ENCODE peak calls at places on chromosome 13, in seven cellular contexts. R is breast epithelium, Y is lower lobe of right lung, F is retinal pigment epithelial cell, P is astrocyte of the spinal cord, E is brain microvascular endothelial cell, H is epithelial cell of esophagus. Z is an unnamed sample.
A peak's percentile ranks its signal among the peaks of the same experiment; 100 is the strongest.

GRCh38 chr13:63299995-63300394 is 1884.3 kb upstream of the PCDH20 start:
- DNase-seq in R (no peak), Y (no peak), F (no peak), P (no peak), E (no peak), H (no peak), Z (no peak)

GRCh38 chr13:107681611-107682010 is 533.7 kb downstream of the LIG4 start:
- DNase-seq in R (no peak), Y (no peak), F (no peak), P (no peak), E (no peak), H (no peak), Z (no peak)

GRCh38 chr13:85441975-85442374 is 357.2 kb downstream of the SLITRK6 start:
- DNase-seq in R (no peak), Y (no peak), F (no peak), P (no peak), E (no peak), H (no peak), Z (no peak)

GRCh38 chr13:21330126-21330861 is 128.8 kb downstream of the ZDHHC20 start:
- DNase-seq in R (no peak), Y (no peak), F (no peak), P (peak; percentile 8), E (peak; percentile 8), H (no peak), Z (no peak)

GRCh38 chr13:24540236-24541126 is 27.9 kb upstream of the PARP4 start:
- DNase-seq in R (no peak), Y (peak; percentile 51), F (no peak), P (no peak), E (no peak), H (no peak), Z (no peak)

GRCh38 chr13:105118577-105118976 is 1416.9 kb downstream of the EFNB2 start:
- DNase-seq in R (no peak), Y (no peak), F (no peak), P (peak; percentile 17), E (no peak), H (no peak), Z (no peak)

GRCh38 chr13:52085416-52085815 is 43.5 kb downstream of the NEK5 start:
- DNase-seq in R (no peak), Y (no peak), F (no peak), P (peak; percentile 23), E (peak; percentile 39), H (peak; percentile 81), Z (no peak)

GRCh38 chr13:97133955-97134354 is 88.2 kb upstream of the MBNL2 start:
- DNase-seq in R (no peak), Y (no peak), F (no peak), P (no peak), E (no peak), H (no peak), Z (no peak)

GRCh38 chr13:44816701-44817684 is 172.3 kb downstream of the NUFIP1 start:
- DNase-seq in R (no peak), Y (no peak), F (peak; percentile 78), P (peak; percentile 49), E (peak; percentile 20), H (peak; percentile 57), Z (no peak)

GRCh38 chr13:25384747-25385270 is 13.0 kb downstream of the ATP8A2 start:
- DNase-seq in R (no peak), Y (no peak), F (no peak), P (no peak), E (no peak), H (no peak), Z (no peak)

GRCh38 chr13:50955212-50955611 is 45.6 kb downstream of the RNASEH2B start:
- DNase-seq in R (no peak), Y (no peak), F (no peak), P (no peak), E (no peak), H (no peak), Z (no peak)

GRCh38 chr13:39144941-39145533 is 106.8 kb downstream of the NHLRC3 start:
- DNase-seq in R (no peak), Y (no peak), F (peak; percentile 43), P (peak; percentile 62), E (peak; percentile 53), H (peak; percentile 76), Z (no peak)

GRCh38 chr13:110157718-110158117 is 149.2 kb downstream of the COL4A1 start:
- DNase-seq in R (no peak), Y (no peak), F (no peak), P (no peak), E (no peak), H (no peak), Z (no peak)
- TF ChIP-seq CTCF in R (no peak), Y (no peak), F (no peak), P (no peak), E (no peak), H (no peak), Z (no peak)

DNA sequence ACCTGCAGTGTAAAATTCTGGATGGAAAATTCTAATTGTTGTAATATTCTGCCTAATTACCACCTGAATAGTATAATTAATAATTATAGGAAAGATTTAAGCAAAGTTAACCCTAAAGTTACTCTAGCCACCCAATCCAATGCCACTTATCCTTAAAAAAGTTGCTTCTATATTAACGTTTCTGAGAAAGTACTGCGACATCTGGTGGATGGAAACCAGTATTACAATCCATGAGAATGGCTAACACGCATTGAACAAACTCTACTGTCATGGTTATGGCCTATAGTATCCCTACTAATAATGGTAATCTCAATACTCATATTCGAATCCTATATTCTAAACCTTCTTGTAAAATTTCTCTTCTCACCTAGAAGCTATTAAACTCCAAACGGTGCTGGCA is 1551.8 kb downstream of the SLITRK1 start:
- DNase-seq in R (no peak), Y (no peak), F (no peak), P (peak; percentile 9), E (peak; percentile 4), H (peak; percentile 41), Z (no peak)
- TF ChIP-seq CTCF in R (no peak), Y (peak; percentile 33), F (peak; percentile 52), P (peak; percentile 42), E (peak; percentile 42), H (peak; percentile 43), Z (no peak)

DNA sequence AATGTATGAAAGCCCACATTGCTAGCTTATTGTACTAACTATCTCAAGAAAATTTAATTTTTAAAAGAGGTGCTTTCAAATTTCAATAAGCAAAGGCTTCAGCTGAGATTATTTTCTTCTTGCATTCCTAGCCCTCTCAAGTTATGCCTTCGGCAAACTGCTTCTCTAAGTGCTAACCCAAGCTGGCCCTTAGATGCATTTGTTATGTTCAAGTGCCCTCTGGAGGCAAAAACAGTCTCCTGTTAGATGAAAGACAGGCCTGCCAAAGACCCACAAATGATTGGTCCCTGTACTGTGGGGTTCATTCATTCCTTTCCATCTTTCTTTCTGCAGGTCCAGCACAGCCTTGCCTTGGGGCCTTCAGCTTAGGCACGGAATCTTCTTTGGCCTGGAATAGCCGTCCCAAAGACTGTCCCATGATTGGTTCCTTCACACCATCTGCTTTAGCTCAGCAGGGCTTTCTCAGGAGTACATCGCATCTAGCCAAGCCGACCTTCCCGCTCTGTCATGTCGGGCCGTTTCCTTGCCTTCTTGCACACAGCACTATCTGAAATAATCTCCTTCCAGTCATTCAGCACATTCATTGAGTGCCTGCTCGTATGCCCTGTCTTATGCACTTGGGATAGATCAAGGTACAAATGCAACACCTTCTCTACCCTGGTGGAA is 26.4 kb upstream of the TPTE2 start:
- DNase-seq in R (no peak), Y (no peak), F (no peak), P (peak; percentile 48), E (peak; percentile 63), H (peak; percentile 54), Z (no peak)
- TF ChIP-seq CTCF in R (peak; percentile 38), Y (peak; percentile 41), F (peak; percentile 52), P (peak; percentile 45), E (peak; percentile 52), H (peak; percentile 61), Z (no peak)

GRCh38 chr13:114023716-114024602 is 50.1 kb upstream of the C13orf46 start:
- DNase-seq in R (no peak), Y (no peak), F (no peak), P (no peak), E (no peak), H (no peak), Z (no peak)
- TF ChIP-seq CTCF in R (no peak), Y (no peak), F (peak; percentile 3), P (no peak), E (no peak), H (no peak), Z (no peak)

DNA sequence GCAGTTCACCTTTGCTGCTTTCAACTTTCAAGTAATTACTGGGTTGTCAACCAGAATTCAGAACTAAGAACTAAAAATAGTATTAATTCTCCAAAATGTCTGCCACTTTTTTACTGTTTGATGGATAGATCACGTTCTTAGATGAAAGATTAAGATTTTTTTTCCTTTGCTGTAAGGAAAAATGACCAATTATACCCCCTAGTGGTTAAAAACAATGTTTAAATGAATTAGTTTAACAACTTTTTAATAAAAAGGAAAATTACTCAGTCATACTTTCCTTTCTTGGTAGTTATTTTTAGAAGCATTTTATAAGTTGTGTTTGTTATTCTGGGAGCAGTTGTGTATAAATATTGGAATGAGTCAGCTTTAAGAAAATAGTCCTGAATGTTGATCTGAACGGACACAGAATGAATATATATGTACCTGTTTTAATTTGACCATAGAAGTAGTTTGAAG is 4.6 kb downstream of the TM9SF2 start:
- DNase-seq in R (no peak), Y (no peak), F (no peak), P (peak; percentile 20), E (no peak), H (peak; percentile 8), Z (no peak)
- TF ChIP-seq CTCF in R (no peak), Y (no peak), F (peak; percentile 30), P (peak; percentile 24), E (no peak), H (peak; percentile 13), Z (no peak)

DNA sequence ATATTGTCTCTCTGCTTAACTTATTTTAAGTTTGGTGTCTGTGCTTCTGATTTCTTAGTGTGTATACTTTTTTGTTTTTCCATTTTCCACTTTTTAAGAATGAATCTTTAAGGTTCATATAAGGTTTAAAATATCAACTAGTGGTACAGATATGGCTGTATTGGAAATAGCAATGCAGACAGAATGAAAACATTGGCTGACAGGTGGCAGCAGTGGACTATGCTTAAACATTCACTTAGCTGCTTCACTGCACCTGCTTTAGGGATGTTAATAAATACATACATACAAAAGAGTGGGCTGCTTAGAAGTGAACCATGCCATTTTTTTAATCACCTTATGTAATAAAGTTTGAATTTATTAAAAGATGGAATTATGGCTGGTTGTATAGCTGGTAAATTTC is 27.3 kb downstream of the TM9SF2 start:
- DNase-seq in R (no peak), Y (no peak), F (peak; percentile 29), P (no peak), E (no peak), H (no peak), Z (no peak)
- TF ChIP-seq CTCF in R (no peak), Y (no peak), F (peak; percentile 53), P (peak; percentile 7), E (peak; percentile 16), H (peak; percentile 34), Z (no peak)